ENCODE peak calls at places on chromosomes 11 and 22, in ten cellular contexts. Z is NCI-H1105 treated with DMSO at 0.1 percent for 48 hours, K is glutamatergic neuron, M is RWPE1, O is iris pigment epithelial cell, Q is HFF-Myc, D is T-helper 1 cell, L is ACHN, V is caudate nucleus, U is kidney. R is an unnamed sample.

GRCh38 chr22:22424210-22424800 is 84.2 kb downstream of the ZNF280B start:
- DNase-seq in K (no peak), Q (no peak), M (no peak), U (no peak), V (no peak), Z (no peak), O (no peak), D (no peak), L (no peak), R (no peak)

GRCh38 chr22:35172452-35172851 is 84.8 kb upstream of the HMGXB4 start:
- DNase-seq in U (no peak), Q (no peak), V (no peak), Z (peak), M (no peak), L (no peak), K (peak), O (no peak), D (no peak), R (no peak)

GRCh38 chr11:19679952-19680823 is 32.4 kb upstream of the NAV2 start:
- DNase-seq in O (peak), K (no peak), Q (peak), V (peak), L (peak), U (peak), D (no peak), M (peak), Z (no peak), R (peak)

GRCh38 chr22:49473286-49473685 is 354.4 kb downstream of the BRD1 start:
- DNase-seq in M (no peak), L (no peak), O (no peak), K (no peak), V (no peak), U (peak), D (no peak), Q (no peak), Z (no peak), R (no peak)

GRCh38 chr11:129840236-129840635 is 24.6 kb downstream of the TMEM45B start:
- DNase-seq in L (no peak), V (no peak), Z (no peak), D (no peak), K (no peak), M (no peak), Q (no peak), U (no peak), O (no peak), R (no peak)

GRCh38 chr11:100719809-100720221 is 32.7 kb downstream of the ARHGAP42 start:
- DNase-seq in V (no peak), U (peak), D (no peak), M (peak), Z (peak), Q (peak), L (peak), O (peak), K (no peak), R (peak)

GRCh38 chr11:115784796-115785521 is 280.7 kb upstream of the CADM1 start:
- DNase-seq in Q (no peak), Z (peak), D (no peak), K (no peak), O (no peak), M (no peak), U (peak), V (no peak), L (no peak), R (no peak)

GRCh38 chr11:108693852-108694251 is 29.0 kb downstream of the DDX10 start:
- DNase-seq in Q (no peak), L (no peak), V (no peak), U (no peak), M (peak), Z (no peak), D (no peak), O (peak), K (no peak), R (no peak)